ENCODE peak calls at places on chromosomes 4 and X, in four cellular contexts. N, E, P and Q are unnamed samples. For H3K4me1, the result is how much of the 10 kb centered on the place peaks cover.

GRCh38 chr4:154743683-154744340 is at the start of gene LRAT:
- ATAC-seq in N (peak), P (no peak), E (peak), Q (peak)

GRCh38 chr4:40283968-40284367 is 51.2 kb upstream of the CHRNA9 start:
- ATAC-seq in P (peak), N (peak), E (peak), Q (no peak)

GRCh38 chrX:30246769-30247489 is at the start of gene MAGEB1:
- ATAC-seq in N (no peak), P (peak), E (peak), Q (no peak)

GRCh38 chr4:113292371-113293042 is 243.1 kb downstream of the ANK2 start:
- ATAC-seq in N (no peak), P (no peak), E (no peak), Q (peak)

GRCh38 chrX:1398431-1399340 is 6.8 kb upstream of the SLC25A6 start:
- ATAC-seq in N (no peak), P (peak), E (no peak), Q (peak)

GRCh38 chr4:786861-787300 is 39.0 kb downstream of the CPLX1 start:
- ATAC-seq in N (no peak), P (peak), E (no peak), Q (peak)

GRCh38 chr4:25085621-25086020 is 54.9 kb upstream of the LGI2 start:
- ATAC-seq in N (no peak), P (no peak), E (no peak), Q (peak)

GRCh38 chrX:78665286-78665685 is 6.2 kb upstream of the RTL3 start:
- ATAC-seq in N (no peak), P (no peak), E (no peak), Q (no peak)

GRCh38 chr4:86957214-86957613 is 22.4 kb downstream of the AFF1 start:
- ATAC-seq in N (no peak), E (no peak), P (no peak), Q (no peak)

GRCh38 chrX:106932960-106933537 is 12.8 kb downstream of the CLDN2 start:
- ATAC-seq in P (no peak), E (no peak), N (no peak), Q (peak)

GRCh38 chrX:151982217-151982616 is 7.7 kb upstream of the GABRE start:
- ATAC-seq in N (no peak), P (peak), E (peak), Q (no peak)

GRCh38 chrX:108245462-108245861 is 153.9 kb downstream of the ATG4A start:
- ATAC-seq in E (no peak), N (no peak), P (peak), Q (no peak)

GRCh38 chr4:24007740-24008348 is 118.0 kb upstream of the PPARGC1A start:
- ATAC-seq in E (no peak), P (peak), N (no peak), Q (no peak)

GRCh38 chr4:184599492-184600135 is 49.6 kb downstream of the CASP3 start:
- ATAC-seq in N (no peak), P (no peak), E (no peak), Q (no peak)

GRCh38 chrX:148043456-148043855 is 62.3 kb downstream of the FMR1NB start:
- ATAC-seq in E (no peak), P (no peak), N (no peak), Q (no peak)

GRCh38 chr4:59540311-59540710 is 1659.8 kb upstream of the ADGRL3 start:
- ATAC-seq in N (no peak), E (no peak), P (no peak), Q (no peak)

GRCh38 chr4:84634961-84635360 is 52.0 kb downstream of the CDS1 start:
- ATAC-seq in N (no peak), E (no peak), P (no peak), Q (no peak)

GRCh38 chr4:77629885-77630284 is 24.3 kb downstream of the CXCL13 start:
- ATAC-seq in N (no peak), E (no peak), P (no peak), Q (no peak)

GRCh38 chrX:125262836-125263235 is 56.8 kb upstream of the TEX13C start:
- ATAC-seq in E (no peak), N (no peak), P (no peak), Q (no peak)

GRCh38 chr4:717601-718320 is 12.1 kb downstream of the PCGF3 start:
- ATAC-seq in P (no peak), E (no peak), N (no peak), Q (no peak)

GRCh38 chrX:44415639-44416386 is 72.3 kb upstream of the EFHC2 start:
- ATAC-seq in N (no peak), E (no peak), P (no peak), Q (no peak)

GRCh38 chr4:138953962-138954371 is 61.6 kb upstream of the NOCT start:
- ATAC-seq in E (no peak), N (no peak), P (no peak), Q (peak)

GRCh38 chr4:81963005-81963404 is 410.8 kb downstream of the HNRNPD start:
- ATAC-seq in N (no peak), E (no peak), P (no peak), Q (no peak)

GRCh38 chr4:64306255-64306565 is 103.0 kb downstream of the TECRL start:
- ATAC-seq in N (no peak), E (no peak), P (no peak), Q (no peak)

GRCh38 chrX:14897042-14897441 is 23.8 kb downstream of the MOSPD2 start:
- ATAC-seq in N (no peak), P (no peak), E (no peak), Q (no peak)

GRCh38 chr4:48147621-48148020 is 13.6 kb upstream of the TXK start:
- ATAC-seq in E (no peak), P (no peak), N (no peak), Q (no peak)

GRCh38 chr4:48152259-48152658 is 18.2 kb upstream of the TXK start:
- ATAC-seq in N (no peak), E (no peak), P (no peak), Q (no peak)

GRCh38 chr4:48153791-48154550 is 19.9 kb upstream of the TXK start:
- ATAC-seq in E (no peak), N (no peak), P (no peak), Q (no peak)

GRCh38 chr4:48149971-48150370 is 15.9 kb upstream of the TXK start:
- ATAC-seq in N (no peak), P (no peak), E (no peak), Q (no peak)
- TF ChIP-seq CTCF in N (no peak), P (no peak), E (no peak), Q (no peak)

GRCh38 chr4:143397887-143398286 is 61.2 kb downstream of the GAB1 start:
- ATAC-seq in P (no peak), E (no peak), N (no peak), Q (no peak)

GRCh38 chr4:143396695-143397094 is 60.0 kb downstream of the GAB1 start:
- ATAC-seq in N (no peak), E (peak), P (peak), Q (no peak)

GRCh38 chr4:143393195-143393594 is 56.5 kb downstream of the GAB1 start:
- ATAC-seq in P (no peak), E (no peak), N (no peak), Q (no peak)

GRCh38 chr4:143397335-143397734 is 60.7 kb downstream of the GAB1 start:
- ATAC-seq in P (no peak), E (no peak), N (no peak), Q (no peak)

DNA sequence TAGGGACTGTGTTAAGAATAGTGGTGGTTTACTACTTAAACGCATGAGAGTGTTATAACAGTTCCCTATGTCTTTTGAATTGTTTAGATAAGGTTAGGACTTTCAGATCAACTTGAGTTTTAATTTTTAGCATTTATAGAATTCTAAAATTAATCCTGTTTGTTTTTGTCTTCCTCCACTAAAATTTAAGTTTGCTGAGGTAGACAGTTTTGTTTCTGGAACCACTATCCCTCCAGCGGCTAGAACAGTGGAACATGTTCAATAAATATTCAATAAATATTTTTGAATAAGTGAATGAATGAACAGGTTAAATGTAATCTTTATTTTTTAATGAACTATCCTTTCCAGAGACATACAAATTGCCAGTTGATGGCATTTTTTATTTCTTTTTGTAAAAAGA is 58.4 kb downstream of the GAB1 start:
- ATAC-seq in E (no peak), P (no peak), N (no peak), Q (no peak)
- H3K4me1 ChIP-seq in E (under half), P (under half), N (under half), Q (half or more)

DNA sequence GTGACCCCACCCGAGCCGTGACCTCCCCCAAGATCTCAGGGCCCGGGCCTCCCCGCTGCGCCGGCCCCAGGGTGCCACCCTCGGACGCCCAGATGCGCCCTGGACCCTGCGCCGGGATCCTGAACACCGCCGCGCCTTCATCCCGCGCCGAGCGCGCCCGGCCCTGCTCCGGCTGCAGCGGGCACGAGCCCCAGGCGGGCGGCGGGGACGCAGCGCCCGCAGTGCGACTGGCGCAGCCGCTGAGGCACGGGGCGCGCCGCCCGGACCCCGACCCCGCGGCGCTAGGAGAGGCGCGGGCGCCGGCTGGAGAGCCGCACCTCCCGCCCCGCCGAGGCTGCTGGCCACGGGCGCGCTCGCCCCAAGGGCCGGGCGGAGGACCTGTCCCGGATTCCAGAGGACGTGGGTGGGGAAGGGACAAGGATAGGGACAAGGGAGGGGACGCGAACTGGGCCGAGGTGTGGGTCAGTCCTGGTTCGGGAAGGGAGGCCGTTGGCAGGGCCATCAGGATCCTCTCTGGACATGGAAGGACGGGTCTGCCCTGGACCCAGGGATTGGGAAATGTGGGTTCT is 1.2 kb downstream of the ZFYVE28 start:
- ATAC-seq in N (no peak), E (peak), P (no peak), Q (no peak)
- H3K27ac ChIP-seq in N (no peak), E (peak), P (no peak), Q (peak)

GRCh38 chr4:140053185-140053584 is 100.8 kb downstream of the MAML3 start:
- ATAC-seq in N (no peak), E (no peak), P (no peak), Q (no peak)

GRCh38 chr4:140057693-140058092 is 96.3 kb downstream of the MAML3 start:
- ATAC-seq in E (no peak), P (no peak), N (no peak), Q (no peak)

GRCh38 chr4:140052050-140052449 is 101.9 kb downstream of the MAML3 start:
- ATAC-seq in E (peak), N (no peak), P (peak), Q (no peak)

GRCh38 chr4:140056015-140056414 is 98.0 kb downstream of the MAML3 start:
- ATAC-seq in P (no peak), E (no peak), N (no peak), Q (no peak)

GRCh38 chr4:140054861-140055260 is 99.1 kb downstream of the MAML3 start:
- ATAC-seq in E (no peak), P (no peak), N (no peak), Q (no peak)
- TF ChIP-seq CTCF in E (no peak), P (no peak), N (no peak), Q (no peak)

GRCh38 chrX:154352012-154352401 is 22.4 kb downstream of the FLNA start:
- ATAC-seq in P (no peak), N (peak), E (no peak), Q (no peak)
- H3K4me1 ChIP-seq in P (under half), N (half or more), E (half or more), Q (under half)

GRCh38 chr4:114658776-114659175 is 60.2 kb downstream of the UGT8 start:
- ATAC-seq in N (no peak), E (no peak), P (no peak), Q (no peak)
- H3K27ac ChIP-seq in N (no peak), E (no peak), P (no peak), Q (no peak)